ENCODE peak calls at places on chromosomes 3 and 15, in six cellular contexts. Q is HepG2, E is SK-N-SH, X is K562, A is H1, V is GM12878. J is an unnamed sample.

GRCh38 chr3:195900426-195901355 is 7.7 kb downstream of the TNK2 start:
- DNase-seq in E (no peak), V (no peak), A (no peak), X (no peak), Q (peak), J (peak)

GRCh38 chr3:21330293-21330692 is 420.7 kb downstream of the ZNF385D start:
- DNase-seq in E (no peak), X (no peak), A (no peak), Q (no peak), V (peak), J (no peak)

GRCh38 chr15:75904241-75904631 is 558 bp downstream of the FBXO22 start:
- DNase-seq in Q (peak), X (no peak), A (no peak), E (peak), V (no peak), J (peak)

GRCh38 chr3:1515842-1516241 is 423.0 kb downstream of the CNTN6 start:
- DNase-seq in E (peak), Q (no peak), V (no peak), A (no peak), X (no peak), J (no peak)

GRCh38 chr3:13715167-13715954 is 164.5 kb downstream of the WNT7A start:
- DNase-seq in X (no peak), V (no peak), E (peak), Q (no peak), A (peak), J (no peak)

GRCh38 chr3:171772427-171773056 is 37.7 kb downstream of the PLD1 start:
- DNase-seq in Q (peak), V (no peak), A (no peak), X (peak), E (peak), J (peak)

GRCh38 chr3:41320953-41321641 is 121.8 kb downstream of the CTNNB1 start:
- DNase-seq in Q (no peak), E (no peak), X (no peak), V (no peak), A (no peak), J (no peak)

GRCh38 chr3:169218314-169218983 is 445.1 kb downstream of the MECOM start:
- DNase-seq in Q (peak), E (peak), X (no peak), V (no peak), A (peak), J (no peak)

GRCh38 chr3:31361391-31362273 is 171.1 kb upstream of the STT3B start:
- DNase-seq in V (no peak), X (no peak), A (no peak), E (no peak), Q (no peak), J (no peak)

GRCh38 chr3:141391298-141392017 is 23.2 kb downstream of the ZBTB38 start:
- DNase-seq in Q (no peak), X (no peak), A (no peak), V (no peak), E (no peak), J (no peak)

GRCh38 chr3:162368377-162368776 is 871.8 kb downstream of the OTOL1 start:
- DNase-seq in X (no peak), Q (no peak), E (no peak), A (no peak), V (no peak), J (no peak)

GRCh38 chr15:39438260-39438659 is 142.6 kb upstream of the THBS1 start:
- DNase-seq in A (no peak), X (no peak), V (no peak), E (no peak), Q (no peak), J (no peak)

GRCh38 chr15:88419830-88420229 is 47.4 kb downstream of the MRPL46 start:
- DNase-seq in A (no peak), V (no peak), Q (no peak), X (no peak), E (no peak), J (no peak)

GRCh38 chr15:98529205-98530145 is 118.9 kb upstream of the IGF1R start:
- DNase-seq in X (no peak), A (no peak), Q (peak), V (no peak), E (no peak), J (no peak)

GRCh38 chr15:91114301-91114700 is 14.2 kb downstream of the SV2B start:
- DNase-seq in V (no peak), X (no peak), Q (no peak), A (no peak), E (no peak), J (no peak)

GRCh38 chr3:88408935-88409334 is 259.2 kb downstream of the C3orf38 start:
- DNase-seq in Q (no peak), V (no peak), E (no peak), A (no peak), X (no peak), J (no peak)

GRCh38 chr3:27220166-27220565 is 149.0 kb downstream of the NEK10 start:
- DNase-seq in A (no peak), E (no peak), V (no peak), X (no peak), Q (no peak), J (no peak)

GRCh38 chr3:140093742-140094141 is 158.8 kb downstream of the CLSTN2 start:
- DNase-seq in X (no peak), V (no peak), Q (no peak), A (no peak), E (no peak), J (no peak)

GRCh38 chr3:51708216-51708845 is 1.5 kb downstream of the GRM2 start:
- DNase-seq in A (no peak), X (no peak), V (no peak), E (no peak), Q (no peak), J (no peak)

GRCh38 chr3:186057594-186057993 is 51.3 kb downstream of the ETV5 start:
- DNase-seq in E (no peak), V (no peak), A (no peak), Q (no peak), X (no peak), J (peak)

GRCh38 chr3:129888739-129889138 is 4.8 kb downstream of the TMCC1 start:
- DNase-seq in A (no peak), V (no peak), Q (no peak), E (no peak), X (no peak), J (no peak)

GRCh38 chr15:42073418-42073817 is 20.9 kb downstream of the PLA2G4D start:
- DNase-seq in X (no peak), E (no peak), Q (no peak), A (no peak), V (no peak), J (no peak)

GRCh38 chr15:89119489-89120478 is 31.5 kb downstream of the ABHD2 start:
- DNase-seq in A (no peak), E (no peak), V (no peak), X (no peak), Q (peak), J (no peak)

GRCh38 chr15:81398910-81399551 is 25.0 kb upstream of the TMC3 start:
- DNase-seq in A (no peak), X (no peak), V (no peak), Q (no peak), E (no peak), J (no peak)

GRCh38 chr15:67783303-67783702 is 42.0 kb upstream of the SKOR1 start:
- DNase-seq in X (no peak), A (no peak), E (no peak), V (peak), Q (no peak), J (peak)

GRCh38 chr3:2511356-2511755 is 412.7 kb downstream of the CNTN4 start:
- DNase-seq in V (no peak), E (peak), A (peak), Q (no peak), X (no peak), J (no peak)

GRCh38 chr3:106161236-106161635 is 292.4 kb upstream of the CBLB start:
- DNase-seq in X (no peak), V (no peak), A (no peak), Q (no peak), E (no peak), J (no peak)

GRCh38 chr3:59867185-59868002 is 817.6 kb upstream of the CFAP20DC start:
- DNase-seq in V (no peak), X (no peak), E (no peak), Q (no peak), A (no peak), J (no peak)

GRCh38 chr3:8942115-8942514 is 21.2 kb downstream of the RAD18 start:
- DNase-seq in X (no peak), A (no peak), E (no peak), V (no peak), Q (no peak), J (no peak)

GRCh38 chr3:8938021-8938420 is 25.3 kb downstream of the RAD18 start:
- DNase-seq in X (peak), E (no peak), V (no peak), A (no peak), Q (peak), J (no peak)

GRCh38 chr3:8932507-8932906 is 30.8 kb downstream of the RAD18 start:
- DNase-seq in E (no peak), V (no peak), A (no peak), Q (no peak), X (no peak), J (no peak)

GRCh38 chr3:8942746-8943488 is 20.4 kb downstream of the RAD18 start:
- DNase-seq in X (no peak), Q (no peak), V (no peak), E (no peak), A (no peak), J (no peak)

GRCh38 chr3:8937064-8938020 is 25.9 kb downstream of the RAD18 start:
- DNase-seq in X (no peak), V (no peak), E (no peak), Q (peak), A (no peak), J (no peak)
- TF ChIP-seq GABPA in X (no peak), V (no peak), E (no peak), Q (no peak), A (no peak), J (no peak)

DNA sequence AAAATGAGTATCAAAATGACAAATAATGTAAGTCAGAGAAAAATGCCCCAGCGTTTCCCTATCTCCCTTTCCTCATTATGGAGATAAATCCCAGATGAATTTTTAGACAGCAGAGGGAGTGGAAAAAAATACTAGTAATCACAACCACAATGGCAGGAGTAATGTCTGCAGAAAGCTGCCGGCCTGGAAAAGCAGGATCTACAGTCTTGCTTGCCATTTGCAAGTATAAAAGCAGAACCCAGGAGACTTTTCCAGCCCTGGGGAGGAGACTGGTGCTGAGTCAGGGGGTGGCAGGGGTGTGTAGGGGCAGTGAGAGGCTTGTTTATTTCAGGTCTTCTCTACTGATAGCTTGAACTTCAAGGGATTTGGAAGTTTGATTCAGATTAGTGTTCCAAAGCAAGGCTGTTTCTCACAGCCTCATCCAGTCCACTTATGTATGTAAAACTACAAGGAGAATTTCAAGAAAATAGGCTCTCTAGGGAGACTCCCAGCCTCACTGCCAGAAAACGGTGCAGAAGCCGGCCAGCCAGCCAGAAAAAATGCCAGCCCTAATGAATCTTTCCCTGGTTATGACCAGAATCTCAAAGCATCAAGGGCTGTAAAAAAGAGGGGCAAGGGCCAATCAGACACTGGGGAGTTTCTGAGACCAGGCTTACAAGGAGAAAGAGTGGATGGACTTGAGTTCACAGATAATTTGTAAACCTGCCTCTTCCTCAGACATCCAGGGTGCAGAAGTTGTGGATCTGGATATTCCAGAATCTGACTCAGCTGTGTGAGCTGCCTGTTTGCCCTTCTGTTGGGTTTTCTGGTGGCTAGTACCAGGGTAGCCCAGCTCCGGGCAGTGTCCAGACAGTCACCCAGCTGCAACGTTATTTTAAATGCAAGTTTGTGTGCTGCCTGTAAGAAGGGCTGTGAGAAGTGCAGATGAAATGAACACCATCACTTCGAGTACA is 1052.7 kb downstream of the TUSC7 start:
- DNase-seq in Q (no peak), E (peak), X (no peak), V (no peak), A (no peak), J (no peak)
- TF ChIP-seq GABPA in Q (no peak), E (no peak), X (no peak), V (no peak), A (no peak), J (no peak)

DNA sequence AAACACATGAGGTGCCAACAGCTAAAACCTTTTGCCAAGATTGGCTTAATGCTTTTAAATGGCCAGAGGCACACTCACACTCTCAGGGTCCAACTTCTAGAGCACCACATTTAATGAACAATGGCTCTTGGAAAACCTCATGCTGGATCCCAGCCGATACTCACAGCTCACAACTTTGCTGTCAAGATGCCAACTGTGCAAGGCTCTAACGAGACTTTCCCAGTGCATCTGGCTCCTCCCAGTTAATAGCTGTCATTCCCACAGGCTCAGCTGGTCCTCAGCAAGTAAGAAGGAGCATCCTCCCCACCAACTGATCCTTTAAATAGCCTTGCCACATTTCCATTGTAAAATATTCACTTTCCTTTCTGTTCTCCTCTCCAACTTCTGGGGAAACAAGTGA is 20.3 kb upstream of the FRMD4B start:
- DNase-seq in E (no peak), V (no peak), A (no peak), Q (no peak), X (no peak), J (no peak)
- TF ChIP-seq GABPA in E (no peak), V (no peak), A (no peak), Q (no peak), X (no peak), J (no peak)

DNA sequence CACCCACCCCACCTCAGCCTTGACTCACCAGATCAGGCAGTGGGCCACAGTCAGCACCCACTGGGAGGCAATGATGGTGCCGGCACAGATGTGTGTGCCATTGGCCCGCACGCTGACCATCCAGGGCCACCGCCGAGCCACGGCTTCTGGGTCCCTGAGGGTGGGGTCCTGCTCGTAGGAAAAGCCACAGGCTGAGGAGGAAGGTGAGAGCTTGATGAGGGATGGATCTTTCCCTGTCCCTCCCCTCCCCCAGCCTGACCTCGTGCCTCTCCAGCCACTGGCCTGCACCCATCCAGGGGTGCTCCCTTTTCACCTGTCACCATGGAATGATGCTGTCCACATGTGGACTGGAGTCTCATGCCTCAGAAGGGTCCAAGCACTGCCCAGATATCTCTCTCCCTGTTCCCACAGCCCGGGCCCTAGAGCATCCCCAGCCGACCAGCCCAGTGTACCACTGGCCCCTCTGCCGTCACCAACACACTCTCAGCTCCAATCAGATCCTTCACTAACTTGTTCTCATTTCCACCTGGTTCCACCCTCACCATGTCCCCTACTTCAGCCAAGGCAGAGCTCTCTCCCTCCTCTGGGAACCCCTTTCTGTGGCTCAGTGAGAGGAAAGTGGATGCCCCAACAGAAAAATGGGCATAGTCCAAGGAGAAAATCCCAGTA is 2.0 kb downstream of the PRSS50 start:
- DNase-seq in V (no peak), A (peak), Q (no peak), E (no peak), X (no peak), J (no peak)
- TF ChIP-seq GABPA in V (no peak), A (no peak), Q (no peak), E (no peak), X (no peak), J (no peak)

GRCh38 chr3:58613236-58614132 is 36.3 kb upstream of the FAM107A start:
- DNase-seq in E (no peak), Q (no peak), X (no peak), V (no peak), A (no peak), J (no peak)

GRCh38 chr3:58609990-58610389 is 32.8 kb upstream of the FAM107A start:
- DNase-seq in E (no peak), Q (no peak), V (peak), A (no peak), X (no peak), J (no peak)

GRCh38 chr3:58617338-58617761 is 40.2 kb upstream of the FAM107A start:
- DNase-seq in V (no peak), Q (no peak), A (no peak), X (no peak), E (no peak), J (no peak)

GRCh38 chr3:58608648-58609047 is 31.5 kb upstream of the FAM107A start:
- DNase-seq in A (no peak), V (no peak), X (no peak), Q (no peak), E (no peak), J (no peak)

GRCh38 chr3:58612825-58613224 is 35.6 kb upstream of the FAM107A start:
- DNase-seq in X (no peak), Q (no peak), A (no peak), V (no peak), E (no peak), J (no peak)
- TF ChIP-seq GABPA in X (no peak), Q (no peak), A (no peak), V (no peak), E (no peak), J (no peak)

DNA sequence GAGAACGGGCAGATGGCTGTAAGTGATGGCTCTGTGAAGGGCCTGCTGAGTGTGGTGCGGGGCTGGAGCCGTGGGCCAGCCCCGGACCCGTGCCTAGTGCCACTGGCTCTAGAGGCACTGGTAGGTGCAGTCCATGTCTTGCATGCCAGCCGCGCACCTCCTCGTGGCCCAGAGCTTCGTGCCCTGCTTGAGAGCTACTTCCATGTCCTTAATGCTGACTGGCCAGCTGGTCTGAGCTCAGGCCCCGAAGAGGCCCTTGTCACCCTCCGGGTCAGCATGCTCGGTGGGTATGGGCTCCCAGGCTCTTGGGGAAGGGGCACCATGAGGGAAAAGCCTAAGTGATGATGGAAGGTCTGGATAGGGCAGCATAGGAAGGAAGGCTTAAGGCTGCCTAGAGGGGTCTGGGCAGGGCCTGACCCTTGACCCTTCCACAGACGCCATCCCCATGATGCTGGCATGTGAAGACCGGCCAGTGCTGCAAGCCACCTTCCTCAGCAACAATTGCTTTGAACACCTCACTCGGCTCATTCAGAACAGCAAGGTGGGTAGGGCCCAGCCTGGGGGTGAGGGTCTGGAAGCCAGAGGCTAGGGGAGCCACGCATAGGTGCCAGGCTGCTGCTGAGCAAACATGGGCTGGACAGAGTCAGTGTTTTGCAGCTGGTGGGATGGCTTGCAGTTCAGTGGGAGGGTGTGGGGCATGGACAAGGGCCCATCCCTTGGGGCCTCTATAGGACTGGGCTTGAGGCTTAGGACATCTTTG is 12.1 kb downstream of the NBEAL2 start:
- DNase-seq in Q (no peak), X (no peak), V (no peak), E (no peak), A (no peak), J (no peak)
- TF ChIP-seq GABPA in Q (no peak), X (no peak), V (no peak), E (no peak), A (no peak), J (no peak)

GRCh38 chr3:146233487-146233886 is 17.4 kb downstream of the PLSCR4 start:
- DNase-seq in E (no peak), Q (no peak), X (no peak), A (no peak), V (no peak), J (no peak)
- TF ChIP-seq GABPA in E (no peak), Q (no peak), X (no peak), A (no peak), V (no peak), J (no peak)

DNA sequence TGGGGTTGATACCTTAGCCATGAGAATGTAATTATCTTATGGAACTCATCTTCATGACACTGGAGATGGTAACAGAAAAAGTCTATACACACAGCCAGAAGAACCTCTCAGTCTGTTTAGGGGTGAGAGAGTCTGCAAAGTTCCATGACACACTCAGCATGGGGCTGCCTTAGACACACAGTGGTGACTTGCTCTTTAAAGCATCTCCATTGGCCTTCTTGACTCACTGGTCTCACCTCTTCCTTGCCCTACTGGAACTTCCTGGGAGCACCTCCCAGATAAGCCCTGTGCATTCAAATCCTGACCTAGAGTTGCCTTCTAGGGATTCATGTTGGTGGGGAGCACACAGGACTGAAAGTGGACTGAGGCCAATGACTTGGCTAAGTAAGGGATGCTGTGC is 9.3 kb downstream of the MAGI1 start:
- DNase-seq in Q (no peak), X (no peak), E (no peak), A (no peak), V (no peak), J (no peak)
- TF ChIP-seq GABPA in Q (no peak), X (no peak), E (no peak), A (no peak), V (no peak), J (no peak)

J was measured in HL-60.